ENCODE peak calls at places on chromosomes 12 and 14, in six cellular contexts. M is IMR-90, X is mesenchymal stem cell, C is neuronal stem cell, D is H1, Z is H9. J is an unnamed sample.

GRCh38 chr14:105060751-105061427 is 4.3 kb downstream of the GPR132 start:
- DNase-seq in D (no peak), X (no peak), Z (peak), M (no peak), C (no peak), J (no peak)

GRCh38 chr14:88299865-88300264 is 23.2 kb downstream of the KCNK10 start:
- DNase-seq in Z (no peak), M (no peak), D (no peak), C (no peak), X (no peak), J (no peak)

GRCh38 chr12:113244015-113244983 is 23.0 kb downstream of the TPCN1 start:
- DNase-seq in X (peak), C (no peak), D (no peak), M (no peak), Z (no peak), J (no peak)

GRCh38 chr14:88130057-88130432 is 125.1 kb downstream of the GPR65 start:
- DNase-seq in Z (no peak), M (no peak), C (no peak), D (no peak), X (no peak), J (no peak)

GRCh38 chr12:46585854-46586621 is 213.5 kb upstream of the SLC38A2 start:
- DNase-seq in M (peak), Z (peak), D (no peak), X (peak), C (peak), J (peak)

GRCh38 chr12:26863515-26863914 is 30.5 kb upstream of the ITPR2 start:
- DNase-seq in C (no peak), X (no peak), Z (no peak), D (no peak), M (peak), J (no peak)

GRCh38 chr14:33347816-33348215 is 409.1 kb downstream of the NPAS3 start:
- DNase-seq in X (peak), M (no peak), D (no peak), Z (no peak), C (no peak), J (no peak)

GRCh38 chr12:93518725-93519124 is 51.4 kb downstream of the MRPL42 start:
- DNase-seq in C (no peak), X (peak), M (peak), Z (no peak), D (no peak), J (no peak)

GRCh38 chr14:62736426-62737043 is 308.7 kb downstream of the KCNH5 start:
- DNase-seq in D (no peak), X (peak), C (no peak), Z (no peak), M (peak), J (peak)

GRCh38 chr12:57031228-57031670 is 14.9 kb upstream of the TAC3 start:
- DNase-seq in M (no peak), X (no peak), C (no peak), D (no peak), Z (no peak), J (peak)

GRCh38 chr14:87691482-87691881 is 301.5 kb downstream of the GALC start:
- DNase-seq in M (no peak), X (no peak), D (no peak), Z (no peak), C (no peak), J (no peak)

GRCh38 chr14:96754845-96755184 is 42.4 kb upstream of the VRK1 start:
- DNase-seq in C (peak), D (no peak), Z (peak), X (no peak), M (no peak), J (peak)

GRCh38 chr12:66244446-66244845 is 55.4 kb downstream of the IRAK3 start:
- DNase-seq in C (no peak), X (no peak), Z (no peak), D (no peak), M (no peak), J (no peak)

GRCh38 chr12:118704517-118704916 is 276.8 kb upstream of the SRRM4 start:
- DNase-seq in X (no peak), D (no peak), M (no peak), C (no peak), Z (peak), J (peak)

GRCh38 chr12:45852508-45852907 is 123.0 kb downstream of the ARID2 start:
- DNase-seq in Z (no peak), C (no peak), D (no peak), X (no peak), M (no peak), J (no peak)

GRCh38 chr12:77070382-77071294 is 5.3 kb upstream of the E2F7 start:
- DNase-seq in M (no peak), C (no peak), X (no peak), Z (no peak), D (no peak), J (no peak)

GRCh38 chr12:83827860-83828259 is 1084.7 kb downstream of the SLC6A15 start:
- DNase-seq in M (no peak), D (peak), C (no peak), Z (peak), X (no peak), J (peak)

GRCh38 chr14:63266106-63266505 is 52.6 kb downstream of the GPHB5 start:
- DNase-seq in X (no peak), D (no peak), C (no peak), Z (peak), M (peak), J (peak)

GRCh38 chr12:127560041-127560478 is 706.9 kb upstream of the TMEM132C start:
- DNase-seq in C (no peak), D (no peak), Z (no peak), X (no peak), M (no peak), J (no peak)

GRCh38 chr12:64655141-64655540 is 44.8 kb downstream of the RASSF3 start:
- DNase-seq in D (no peak), M (no peak), Z (no peak), C (no peak), X (no peak), J (no peak)

GRCh38 chr14:105324871-105325270 is 10.3 kb downstream of the PACS2 start:
- DNase-seq in M (no peak), C (no peak), Z (no peak), D (no peak), X (no peak), J (no peak)

GRCh38 chr14:63996016-63996415 is 143.2 kb downstream of the SYNE2 start:
- DNase-seq in D (no peak), C (no peak), M (no peak), Z (no peak), X (no peak), J (no peak)

GRCh38 chr14:87457727-87458126 is 535.3 kb downstream of the GALC start:
- DNase-seq in Z (no peak), C (no peak), X (peak), M (no peak), D (no peak), J (no peak)

GRCh38 chr14:101250336-101250947 is 310.9 kb upstream of the DIO3 start:
- DNase-seq in C (no peak), D (peak), X (no peak), Z (no peak), M (no peak), J (no peak)

GRCh38 chr12:120726961-120727360 is 1.3 kb downstream of the ACADS start:
- DNase-seq in X (no peak), C (no peak), M (no peak), Z (no peak), D (no peak), J (no peak)

GRCh38 chr12:90301734-90302133 is 593.1 kb upstream of the ATP2B1 start:
- DNase-seq in D (no peak), M (no peak), C (no peak), X (no peak), Z (no peak), J (no peak)

GRCh38 chr12:90301095-90301494 is 592.5 kb upstream of the ATP2B1 start:
- DNase-seq in M (no peak), C (no peak), D (no peak), Z (no peak), X (no peak), J (no peak)

GRCh38 chr12:90304231-90304630 is 595.6 kb upstream of the ATP2B1 start:
- DNase-seq in D (no peak), Z (no peak), M (no peak), C (no peak), X (no peak), J (no peak)

GRCh38 chr12:90305379-90305778 is 596.7 kb upstream of the ATP2B1 start:
- DNase-seq in Z (peak), D (no peak), M (no peak), X (no peak), C (no peak), J (peak)
- H2BK15ac ChIP-seq in Z (no peak), D (no peak), M (no peak), X (no peak), C (no peak), J (no peak)

GRCh38 chr12:51406299-51406698 is 15.1 kb upstream of the GALNT6 start:
- DNase-seq in X (no peak), M (no peak), D (no peak), C (no peak), Z (no peak), J (no peak)
- H3K18ac ChIP-seq in X (no peak), M (no peak), D (no peak), C (no peak), Z (no peak), J (no peak)

DNA sequence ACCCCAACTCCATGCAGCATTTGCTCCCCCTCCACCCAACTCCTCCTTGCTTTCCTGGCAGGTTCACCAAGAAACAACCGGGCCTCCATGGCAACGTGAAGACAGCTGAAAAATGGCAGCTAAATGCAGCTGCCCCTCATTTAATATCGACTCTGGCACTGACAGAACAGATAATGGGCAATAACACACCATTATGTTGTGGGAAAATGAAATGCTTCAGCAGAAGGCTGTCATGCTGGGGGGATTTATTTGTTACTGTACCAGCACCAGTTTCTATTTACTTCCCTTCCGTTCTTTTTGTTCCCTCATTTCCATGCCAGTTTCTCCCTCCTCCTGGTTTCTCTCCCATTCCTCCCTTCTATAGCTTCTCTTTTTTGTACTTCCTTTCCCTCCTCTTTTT is 440.9 kb downstream of the NRXN3 start:
- DNase-seq in X (no peak), C (no peak), D (no peak), Z (no peak), M (no peak), J (no peak)
- H2BK15ac ChIP-seq in X (no peak), C (no peak), D (no peak), Z (no peak), M (no peak), J (no peak)

GRCh38 chr14:95216013-95216412 is 58.7 kb upstream of the DICER1 start:
- DNase-seq in D (no peak), M (no peak), C (no peak), Z (no peak), X (no peak), J (no peak)

GRCh38 chr14:95218006-95218405 is 60.7 kb upstream of the DICER1 start:
- DNase-seq in Z (no peak), X (no peak), M (no peak), D (no peak), C (no peak), J (peak)

GRCh38 chr14:95217391-95217900 is 60.1 kb upstream of the DICER1 start:
- DNase-seq in Z (no peak), M (no peak), X (no peak), D (no peak), C (no peak), J (peak)

GRCh38 chr14:95220663-95221231 is 63.4 kb upstream of the DICER1 start:
- DNase-seq in X (peak), Z (no peak), D (no peak), M (peak), C (no peak), J (peak)

GRCh38 chr14:95218472-95219193 is 61.3 kb upstream of the DICER1 start:
- DNase-seq in M (no peak), X (no peak), C (no peak), D (peak), Z (peak), J (no peak)
- H3K18ac ChIP-seq in M (no peak), X (no peak), C (no peak), D (no peak), Z (no peak), J (no peak)

DNA sequence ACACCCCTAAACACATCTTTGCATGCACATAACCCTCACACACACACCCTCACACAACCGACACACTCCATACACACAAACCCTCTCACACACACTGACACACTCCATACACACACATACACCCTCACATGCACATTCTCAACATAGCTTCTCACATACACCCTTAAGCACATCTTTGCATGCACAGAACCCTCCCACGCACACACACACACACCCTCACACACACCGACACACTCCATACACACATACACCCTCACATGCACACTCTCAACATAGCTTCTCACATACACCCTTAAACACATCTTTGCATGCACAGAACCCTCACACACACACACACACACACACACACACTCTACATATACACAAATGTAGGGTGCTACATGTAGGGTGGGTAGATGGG is 72.5 kb upstream of the NOS1 start:
- DNase-seq in C (no peak), M (no peak), D (no peak), Z (no peak), X (no peak), J (no peak)
- H2BK15ac ChIP-seq in C (no peak), M (no peak), D (no peak), Z (no peak), X (no peak), J (no peak)

GRCh38 chr12:6765634-6766581 is at the start of gene PTMS:
- DNase-seq in Z (peak), M (peak), D (peak), X (peak), C (peak), J (peak)

GRCh38 chr12:6767592-6768384 is 1.6 kb downstream of the PTMS start:
- DNase-seq in C (no peak), Z (no peak), M (peak), X (peak), D (no peak), J (no peak)

GRCh38 chr12:6765048-6765633 is 1.0 kb upstream of the PTMS start:
- DNase-seq in M (no peak), X (peak), D (no peak), Z (no peak), C (no peak), J (peak)

GRCh38 chr12:6767301-6767591 is 1.1 kb downstream of the PTMS start:
- DNase-seq in C (no peak), X (no peak), M (no peak), D (no peak), Z (no peak), J (no peak)

DNA sequence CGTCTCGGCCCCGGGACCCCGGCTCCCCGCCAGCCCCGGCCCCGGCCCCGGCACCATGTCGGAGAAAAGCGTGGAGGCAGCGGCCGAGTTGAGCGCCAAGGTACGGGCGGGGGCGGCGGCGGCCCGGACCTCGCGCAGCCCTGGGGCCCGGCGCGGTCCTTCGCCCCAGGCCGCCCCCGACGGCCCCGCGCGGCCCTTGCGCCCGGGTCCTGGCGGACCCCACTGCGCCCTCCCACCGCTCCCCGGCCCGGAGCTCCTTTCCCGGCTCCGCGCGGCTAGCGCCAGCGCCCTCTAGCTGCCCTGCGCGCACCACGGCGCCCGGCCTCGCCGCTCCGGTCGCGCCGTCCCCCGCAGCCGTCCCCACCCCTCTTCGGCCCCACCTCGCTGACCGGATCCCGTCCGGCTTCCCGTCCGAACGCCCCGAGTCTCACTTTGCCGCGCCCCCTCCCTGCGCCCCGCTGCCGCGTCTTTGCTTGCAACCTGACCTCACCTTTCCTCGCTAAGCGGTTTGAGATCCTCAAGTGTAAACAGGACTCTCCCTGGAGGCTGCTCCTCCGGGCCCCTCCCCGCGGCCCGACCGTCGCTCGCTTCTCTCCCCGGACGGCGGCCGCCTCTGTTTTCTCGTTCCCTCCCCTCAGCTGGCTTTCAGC is 613 bp downstream of the PTMS start:
- DNase-seq in Z (peak), C (no peak), X (peak), M (peak), D (peak), J (peak)
- H3K18ac ChIP-seq in Z (peak), C (peak), X (peak), M (peak), D (peak), J (peak)

GRCh38 chr12:78767264-78767981 is 97.2 kb upstream of the SYT1 start:
- DNase-seq in Z (no peak), D (no peak), C (no peak), X (no peak), M (no peak), J (no peak)
- H2BK15ac ChIP-seq in Z (no peak), D (no peak), C (no peak), X (no peak), M (no peak), J (no peak)

J was measured in mesendoderm.